ENCODE peak calls at places on chromosomes 2 and 18, in four cellular contexts. H is tibial nerve, G is endodermal cell, M is cardiac muscle cell. V is an unnamed sample.

GRCh38 chr18:12921178-12921577 is 26.6 kb upstream of the SEH1L start:
- DNase-seq in G (no peak), M (no peak), H (no peak), V (no peak)

GRCh38 chr2:153872311-153873061 is 764 bp downstream of the GALNT13 start:
- DNase-seq in M (peak), G (peak), H (no peak), V (no peak)

GRCh38 chr2:77807531-77808215 is 285.5 kb upstream of the LRRTM4 start:
- DNase-seq in M (no peak), G (no peak), H (no peak), V (no peak)

GRCh38 chr2:121584741-121585140 is 54.1 kb downstream of the RNU4ATAC start:
- DNase-seq in M (no peak), H (no peak), G (no peak), V (no peak)

GRCh38 chr2:75157435-75157834 is 41.9 kb downstream of the TACR1 start:
- DNase-seq in G (no peak), H (no peak), M (no peak), V (no peak)

GRCh38 chr2:239264838-239265651 is 135.8 kb downstream of the HDAC4 start:
- DNase-seq in G (no peak), H (no peak), M (peak), V (no peak)

GRCh38 chr18:23779696-23780303 is 90.5 kb downstream of the LAMA3 start:
- DNase-seq in M (peak), G (peak), H (no peak), V (no peak)

GRCh38 chr2:225683258-225683657 is 283.7 kb downstream of the NYAP2 start:
- DNase-seq in G (no peak), H (no peak), M (no peak), V (no peak)

GRCh38 chr18:62282188-62282629 is 42.9 kb upstream of the TNFRSF11A start:
- DNase-seq in H (no peak), M (no peak), G (no peak), V (no peak)

GRCh38 chr2:189014426-189015138 is 40.4 kb downstream of the COL3A1 start:
- DNase-seq in H (no peak), G (no peak), M (no peak), V (no peak)

GRCh38 chr2:224171226-224171625 is 132.1 kb upstream of the SERPINE2 start:
- DNase-seq in H (no peak), M (no peak), G (no peak), V (no peak)

GRCh38 chr2:187233811-187234210 is 214.2 kb downstream of the CALCRL start:
- DNase-seq in M (no peak), H (no peak), G (no peak), V (no peak)

GRCh38 chr2:202932425-202933138 is 20.5 kb downstream of the CARF start:
- DNase-seq in H (no peak), M (no peak), G (no peak), V (no peak)
- TF ChIP-seq CTCF in H (no peak), M (no peak), G (no peak), V (no peak)

GRCh38 chr18:59067873-59068272 is 71.8 kb upstream of the SEC11C start:
- DNase-seq in G (peak), M (peak), H (peak), V (no peak)
- TF ChIP-seq CTCF in G (peak), M (peak), H (peak), V (no peak)

GRCh38 chr2:236131073-236131692 is 37.0 kb downstream of the GBX2 start:
- DNase-seq in M (no peak), G (no peak), H (no peak), V (no peak)

GRCh38 chr2:236137066-236137465 is 31.1 kb downstream of the GBX2 start:
- DNase-seq in G (no peak), H (no peak), M (no peak), V (no peak)

GRCh38 chr2:236136483-236136882 is 31.7 kb downstream of the GBX2 start:
- DNase-seq in H (no peak), M (no peak), G (no peak), V (no peak)

GRCh38 chr2:236130349-236130998 is 37.7 kb downstream of the GBX2 start:
- DNase-seq in G (no peak), H (no peak), M (no peak), V (no peak)

GRCh38 chr2:236133410-236134012 is 34.7 kb downstream of the GBX2 start:
- DNase-seq in G (no peak), M (no peak), H (no peak), V (no peak)
- TF ChIP-seq CTCF in G (peak), M (no peak), H (no peak), V (no peak)

GRCh38 chr2:126531029-126531428 is 124.9 kb upstream of the GYPC start:
- DNase-seq in H (no peak), G (no peak), M (no peak), V (no peak)

DNA sequence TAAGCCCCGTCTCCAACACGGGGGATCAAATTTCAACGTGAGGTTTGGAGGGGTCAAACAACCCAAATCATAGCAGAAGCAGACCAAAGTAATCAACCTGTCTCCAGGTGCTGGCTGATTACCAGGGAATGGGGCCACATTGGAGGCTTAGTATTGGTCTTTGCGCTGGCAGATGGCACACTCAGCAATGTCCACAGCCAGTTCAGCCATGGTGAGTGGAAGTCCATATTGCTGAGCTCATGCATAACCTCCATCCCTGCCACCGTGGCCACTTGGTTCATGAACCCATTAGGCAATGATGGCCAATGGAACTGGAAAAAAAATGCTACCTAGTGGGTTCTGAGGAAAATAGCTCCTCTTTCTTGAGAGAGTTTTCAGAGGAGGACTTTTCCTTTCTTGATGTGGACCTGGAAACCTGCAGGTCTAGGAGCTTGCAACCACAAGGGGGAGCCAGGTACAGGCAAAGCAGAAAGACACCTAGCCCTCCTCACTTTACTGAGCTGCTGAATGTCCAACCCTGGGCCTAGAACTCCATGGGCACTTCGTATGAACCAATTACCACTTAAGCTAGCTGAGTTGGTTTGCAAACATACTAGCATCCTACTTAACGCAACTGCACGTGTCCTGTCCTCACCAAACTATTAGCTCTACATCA is 128.0 kb upstream of the GYPC start:
- DNase-seq in G (peak), H (peak), M (peak), V (peak)
- TF ChIP-seq CTCF in G (peak), H (peak), M (peak), V (no peak)

DNA sequence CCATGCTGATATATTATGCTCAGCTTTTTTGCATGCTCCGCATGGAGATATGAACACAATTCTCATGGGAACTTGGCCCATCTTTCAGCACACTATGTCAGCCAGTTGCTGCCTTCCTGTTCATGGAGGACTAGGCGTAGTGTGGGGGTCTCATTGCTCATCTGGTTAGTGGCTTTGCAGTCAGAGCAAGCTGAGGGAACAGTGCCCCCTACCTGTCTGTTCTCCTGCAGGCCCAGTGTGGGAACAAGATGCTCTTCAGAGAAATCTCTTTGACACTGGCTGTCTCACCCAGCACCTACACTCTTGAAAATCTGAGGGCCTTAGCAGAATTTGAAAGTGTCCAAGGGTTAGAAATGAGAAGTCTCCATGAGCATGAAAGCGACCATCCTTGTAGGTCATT is 47.1 kb downstream of the SPTBN1 start:
- DNase-seq in M (peak), H (no peak), G (peak), V (no peak)
- TF ChIP-seq CTCF in M (peak), H (no peak), G (peak), V (no peak)

DNA sequence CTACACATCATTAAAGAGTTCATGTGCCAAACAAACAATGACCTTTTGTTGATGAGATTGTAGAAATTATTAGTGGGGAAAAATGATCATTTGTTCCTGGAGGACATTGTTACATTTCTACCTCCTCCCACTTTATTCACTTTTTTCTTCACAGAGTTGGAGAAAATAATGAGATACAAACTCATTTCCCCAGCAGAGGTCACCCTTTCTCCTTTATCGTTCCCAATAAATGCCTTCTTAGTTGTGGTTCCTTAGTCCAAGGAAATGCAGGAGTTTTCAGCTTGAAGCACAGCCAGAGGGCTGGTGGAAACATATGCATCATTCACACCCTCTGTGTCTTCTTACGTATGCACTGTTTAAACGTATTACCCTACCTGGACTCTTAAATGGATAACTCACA is 108.8 kb downstream of the SLC4A3 start:
- DNase-seq in M (peak), H (peak), G (peak), V (no peak)
- TF ChIP-seq CTCF in M (peak), H (peak), G (peak), V (no peak)

GRCh38 chr2:110832740-110833139 is 100.4 kb downstream of the ACOXL start:
- DNase-seq in M (no peak), H (no peak), G (no peak), V (no peak)
- TF ChIP-seq CTCF in M (no peak), H (no peak), G (no peak), V (no peak)